ENCODE peak calls at places on chromosomes 11 and 22, in nine cellular contexts. Q, K, W, F, Z, C, M, D and J are unnamed samples.

GRCh38 chr22:31212783-31213626 is 907 bp downstream of the LIMK2 start:
- DNase-seq in M (peak; percentile 61), Q (no peak), D (no peak), W (no peak), C (no peak), K (no peak), Z (no peak), F (no peak), J (no peak)

GRCh38 chr11:132898021-132898420 is 634.3 kb downstream of the OPCML start:
- DNase-seq in C (no peak), Z (no peak), D (no peak), M (no peak), K (no peak), F (no peak), Q (no peak), W (peak; percentile 76), J (no peak)

GRCh38 chr11:44886765-44887164 is 63.9 kb downstream of the TP53I11 start:
- DNase-seq in F (no peak), Z (no peak), D (peak; percentile 52), W (peak; percentile 23), M (no peak), Q (no peak), K (no peak), C (no peak), J (no peak)

GRCh38 chr11:58390551-58391063 is 16.1 kb downstream of the OR5B3 start:
- DNase-seq in Q (no peak), F (no peak), D (no peak), M (no peak), C (no peak), Z (no peak), W (no peak), K (peak; percentile 23), J (no peak)

GRCh38 chr22:32013200-32013599 is 29.9 kb upstream of the SLC5A1 start:
- DNase-seq in F (no peak), K (no peak), Q (no peak), Z (no peak), D (no peak), C (no peak), W (no peak), M (no peak), J (no peak)

GRCh38 chr11:26331911-26332571 is at the start of gene ANO3:
- DNase-seq in K (peak; percentile 65), C (no peak), Z (peak; percentile 25), W (peak; percentile 79), F (peak; percentile 80), D (peak; percentile 50), M (peak; percentile 97), Q (no peak), J (peak; percentile 78)

GRCh38 chr11:9735919-9736318 is 72.0 kb downstream of the SWAP70 start:
- DNase-seq in W (no peak), F (no peak), K (no peak), M (no peak), D (no peak), Q (no peak), C (no peak), Z (no peak), J (no peak)

GRCh38 chr11:11230802-11231562 is 122.1 kb downstream of the CSNK2A3 start:
- DNase-seq in Q (peak; percentile 11), M (peak; percentile 87), K (no peak), D (no peak), Z (no peak), F (no peak), W (no peak), C (no peak), J (peak; percentile 22)

GRCh38 chr11:15801126-15801525 is 555.2 kb downstream of the SOX6 start:
- DNase-seq in C (no peak), D (no peak), K (no peak), M (no peak), Q (no peak), W (no peak), Z (no peak), F (no peak), J (no peak)

GRCh38 chr11:62715150-62716130 is 8.0 kb downstream of the GNG3 start:
- DNase-seq in F (no peak), M (no peak), D (no peak), W (no peak), C (no peak), Z (no peak), K (no peak), Q (no peak), J (no peak)

GRCh38 chr11:44110231-44110679 is 14.8 kb downstream of the EXT2 start:
- DNase-seq in M (peak; percentile 84), C (no peak), D (no peak), W (peak; percentile 53), F (peak; percentile 54), Q (peak; percentile 54), K (peak; percentile 56), Z (peak; percentile 50), J (peak; percentile 67)

GRCh38 chr11:131692151-131692550 is 321.7 kb downstream of the NTM start:
- DNase-seq in Z (no peak), W (no peak), K (no peak), F (no peak), D (no peak), Q (no peak), C (no peak), M (no peak), J (no peak)
- H3K27ac ChIP-seq in Z (no peak overlapping the region), W (no peak overlapping the region), K (no peak overlapping the region), F (no peak overlapping the region), D (no peak overlapping the region), Q (no peak overlapping the region), C (no peak overlapping the region), M (no peak overlapping the region), J (no peak overlapping the region)

GRCh38 chr22:27387561-27387960 is 414.0 kb downstream of the MN1 start:
- DNase-seq in D (no peak), Z (no peak), W (no peak), C (no peak), F (no peak), Q (no peak), K (no peak), M (no peak), J (no peak)
- H3K27ac ChIP-seq in D (no peak overlapping the region), Z (no peak overlapping the region), W (no peak overlapping the region), C (no peak overlapping the region), F (no peak overlapping the region), Q (no peak overlapping the region), K (no peak overlapping the region), M (no peak overlapping the region), J (no peak overlapping the region)

DNA sequence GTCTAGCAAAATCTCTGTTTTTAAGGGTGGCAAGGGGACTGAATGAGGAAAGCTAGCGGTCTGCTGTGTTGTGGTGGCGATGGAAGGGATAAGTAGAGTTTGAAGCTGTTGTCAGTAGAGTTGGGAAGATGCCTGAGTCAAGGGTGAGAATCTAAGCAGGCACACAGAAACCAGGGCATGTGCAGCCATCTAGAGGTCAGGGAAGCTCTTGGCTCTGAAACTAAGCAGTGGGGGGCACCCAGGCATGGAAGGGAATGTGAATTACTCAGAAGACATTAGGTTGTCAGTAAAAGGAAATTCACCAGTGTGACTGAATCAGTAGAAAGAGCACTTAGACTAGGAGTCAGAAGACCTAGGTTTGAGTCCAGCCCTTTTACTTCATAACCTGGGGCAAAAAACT is 15.4 kb downstream of the BMAL1 start:
- DNase-seq in C (peak; percentile 8), W (no peak), M (peak; percentile 59), D (no peak), K (no peak), Q (no peak), F (no peak), Z (no peak), J (no peak)
- H3K27ac ChIP-seq in C (no peak overlapping the region), W (no peak overlapping the region), M (no peak overlapping the region), D (no peak overlapping the region), K (no peak overlapping the region), Q (no peak overlapping the region), F (no peak overlapping the region), Z (no peak overlapping the region), J (no peak overlapping the region)

GRCh38 chr11:67286621-67287333 is 2.3 kb upstream of the ANKRD13D start:
- DNase-seq in D (no peak), Z (peak; percentile 29), F (no peak), W (no peak), Q (peak; percentile 30), C (no peak), M (no peak), K (peak; percentile 78), J (no peak)

GRCh38 chr11:67283490-67283963 is 5.6 kb upstream of the ANKRD13D start:
- DNase-seq in W (no peak), F (no peak), Z (peak; percentile 34), Q (no peak), M (no peak), D (no peak), C (no peak), K (peak; percentile 64), J (peak; percentile 33)

GRCh38 chr11:67284811-67285540 is 4.1 kb upstream of the ANKRD13D start:
- DNase-seq in W (no peak), D (no peak), K (peak; percentile 56), M (no peak), Z (peak; percentile 18), C (no peak), Q (no peak), F (no peak), J (no peak)

GRCh38 chr11:67287355-67288197 is 1.5 kb upstream of the ANKRD13D start:
- DNase-seq in F (no peak), Z (peak; percentile 13), W (no peak), Q (peak; percentile 42), M (no peak), D (no peak), C (no peak), K (peak; percentile 43), J (no peak)

GRCh38 chr11:67285541-67286498 is 3.3 kb upstream of the ANKRD13D start:
- DNase-seq in W (no peak), F (no peak), M (no peak), D (no peak), Q (peak; percentile 69), C (no peak), K (peak; percentile 55), Z (peak; percentile 20), J (no peak)
- H3K27ac ChIP-seq in W (no peak overlapping the region), F (peak overlapping the region; percentile 98), M (peak overlapping the region; percentile 17), D (no peak overlapping the region), Q (peak overlapping the region; percentile 79), C (peak overlapping the region; percentile 98), K (no peak overlapping the region), Z (peak overlapping the region; percentile 95), J (no peak overlapping the region)

GRCh38 chr11:76769645-76770586 is 13.2 kb upstream of the TSKU start:
- DNase-seq in C (no peak), Z (no peak), Q (no peak), K (peak; percentile 44), W (peak; percentile 34), F (peak; percentile 41), D (no peak), M (peak; percentile 86), J (no peak)
- H3K27ac ChIP-seq in C (peak overlapping the region; percentile 84), Z (peak overlapping the region; percentile 83), Q (no peak overlapping the region), K (peak overlapping the region; percentile 14), W (peak overlapping the region; percentile 81), F (peak overlapping the region; percentile 89), D (peak overlapping the region; percentile 98), M (no peak overlapping the region), J (no peak overlapping the region)

GRCh38 chr22:24333301-24333700 is 62.7 kb downstream of the SPECC1L start:
- DNase-seq in D (peak; percentile 41), Q (no peak), Z (no peak), M (no peak), K (no peak), C (no peak), F (peak; percentile 2), W (peak; percentile 44), J (no peak)
- H3K27ac ChIP-seq in D (no peak overlapping the region), Q (no peak overlapping the region), Z (no peak overlapping the region), M (no peak overlapping the region), K (no peak overlapping the region), C (no peak overlapping the region), F (no peak overlapping the region), W (no peak overlapping the region), J (no peak overlapping the region)

GRCh38 chr11:66683877-66684276 is 6.2 kb upstream of the RBM4B start:
- DNase-seq in D (no peak), F (no peak), Z (no peak), W (no peak), M (no peak), Q (no peak), C (peak; percentile 53), K (no peak), J (no peak)
- H3K27ac ChIP-seq in D (no peak overlapping the region), F (no peak overlapping the region), Z (no peak overlapping the region), W (no peak overlapping the region), M (no peak overlapping the region), Q (no peak overlapping the region), C (no peak overlapping the region), K (no peak overlapping the region), J (no peak overlapping the region)